ENCODE peak calls at places on chromosomes 2 and 18, in ten cellular contexts. One of them, this sample, is unnamed.

GRCh38 chr2:211055438-211055837 is 499.0 kb downstream of the CPS1 start:
- DNase-seq in HFF-Myc: no peak
- DNase-seq in H9: peak; percentile 36
- DNase-seq in heart left ventricle: no peak
- DNase-seq in kidney: no peak
- DNase-seq in WERI-Rb-1: peak; percentile 29
- DNase-seq in brain microvascular endothelial cell: no peak
- DNase-seq in astrocyte: no peak
- DNase-seq in MM.1S: no peak
- DNase-seq in foreskin fibroblast: no peak
- DNase-seq in this sample: no peak

GRCh38 chr18:42545825-42546224 is 569.7 kb downstream of the RIT2 start:
- DNase-seq in WERI-Rb-1: no peak
- DNase-seq in heart left ventricle: no peak
- DNase-seq in H9: no peak
- DNase-seq in foreskin fibroblast: peak; percentile 2
- DNase-seq in HFF-Myc: no peak
- DNase-seq in MM.1S: no peak
- DNase-seq in astrocyte: peak; percentile 84
- DNase-seq in kidney: no peak
- DNase-seq in brain microvascular endothelial cell: peak; percentile 79
- DNase-seq in this sample: no peak

GRCh38 chr2:209629622-209630021 is 142.0 kb upstream of the UNC80 start:
- DNase-seq in kidney: no peak
- DNase-seq in WERI-Rb-1: no peak
- DNase-seq in foreskin fibroblast: peak; percentile 55
- DNase-seq in heart left ventricle: no peak
- DNase-seq in HFF-Myc: no peak
- DNase-seq in MM.1S: no peak
- DNase-seq in brain microvascular endothelial cell: peak; percentile 60
- DNase-seq in astrocyte: peak; percentile 84
- DNase-seq in H9: no peak
- DNase-seq in this sample: no peak

GRCh38 chr2:9102861-9103662 is 99.6 kb upstream of the MBOAT2 start:
- DNase-seq in H9: no peak
- DNase-seq in foreskin fibroblast: no peak
- DNase-seq in MM.1S: no peak
- DNase-seq in kidney: peak; percentile 83
- DNase-seq in HFF-Myc: no peak
- DNase-seq in brain microvascular endothelial cell: no peak
- DNase-seq in heart left ventricle: no peak
- DNase-seq in astrocyte: peak; percentile 48
- DNase-seq in WERI-Rb-1: no peak
- DNase-seq in this sample: no peak

GRCh38 chr2:101545940-101546339 is 71.0 kb upstream of the RFX8 start:
- DNase-seq in astrocyte: no peak
- DNase-seq in MM.1S: no peak
- DNase-seq in WERI-Rb-1: no peak
- DNase-seq in brain microvascular endothelial cell: no peak
- DNase-seq in heart left ventricle: no peak
- DNase-seq in kidney: no peak
- DNase-seq in HFF-Myc: no peak
- DNase-seq in foreskin fibroblast: no peak
- DNase-seq in H9: no peak
- DNase-seq in this sample: no peak

GRCh38 chr2:47508641-47509040 is 105.7 kb downstream of the MSH2 start:
- DNase-seq in heart left ventricle: no peak
- DNase-seq in WERI-Rb-1: no peak
- DNase-seq in HFF-Myc: no peak
- DNase-seq in H9: no peak
- DNase-seq in foreskin fibroblast: no peak
- DNase-seq in kidney: no peak
- DNase-seq in astrocyte: no peak
- DNase-seq in MM.1S: peak; percentile 33
- DNase-seq in brain microvascular endothelial cell: no peak
- DNase-seq in this sample: no peak

GRCh38 chr2:188659656-188660406 is 314.3 kb upstream of the COL3A1 start:
- DNase-seq in foreskin fibroblast: peak; percentile 60
- DNase-seq in H9: no peak
- DNase-seq in brain microvascular endothelial cell: peak; percentile 69
- DNase-seq in WERI-Rb-1: no peak
- DNase-seq in HFF-Myc: no peak
- DNase-seq in astrocyte: peak; percentile 80
- DNase-seq in MM.1S: no peak
- DNase-seq in kidney: no peak
- DNase-seq in heart left ventricle: no peak
- DNase-seq in this sample: no peak

GRCh38 chr2:176002684-176003225 is 688 bp upstream of the LNPK start:
- DNase-seq in brain microvascular endothelial cell: peak; percentile 22
- DNase-seq in MM.1S: no peak
- DNase-seq in WERI-Rb-1: peak; percentile 28
- DNase-seq in kidney: no peak
- DNase-seq in foreskin fibroblast: peak; percentile 19
- DNase-seq in HFF-Myc: no peak
- DNase-seq in heart left ventricle: no peak
- DNase-seq in astrocyte: peak; percentile 25
- DNase-seq in H9: no peak
- DNase-seq in this sample: peak; percentile 36

GRCh38 chr2:85506768-85507181 is 32.2 kb upstream of the MAT2A start:
- DNase-seq in kidney: no peak
- DNase-seq in astrocyte: peak; percentile 64
- DNase-seq in brain microvascular endothelial cell: no peak
- DNase-seq in heart left ventricle: no peak
- DNase-seq in WERI-Rb-1: no peak
- DNase-seq in H9: no peak
- DNase-seq in foreskin fibroblast: no peak
- DNase-seq in HFF-Myc: no peak
- DNase-seq in MM.1S: no peak
- DNase-seq in this sample: no peak

GRCh38 chr2:239135531-239135930 is 265.3 kb downstream of the HDAC4 start:
- DNase-seq in kidney: no peak
- DNase-seq in brain microvascular endothelial cell: no peak
- DNase-seq in H9: no peak
- DNase-seq in WERI-Rb-1: no peak
- DNase-seq in foreskin fibroblast: no peak
- DNase-seq in HFF-Myc: no peak
- DNase-seq in astrocyte: no peak
- DNase-seq in heart left ventricle: no peak
- DNase-seq in MM.1S: no peak
- DNase-seq in this sample: no peak
- TF ChIP-seq CTCF in kidney: no peak
- TF ChIP-seq CTCF in brain microvascular endothelial cell: no peak
- TF ChIP-seq CTCF in H9: no peak
- TF ChIP-seq CTCF in WERI-Rb-1: no peak
- TF ChIP-seq CTCF in foreskin fibroblast: no peak
- TF ChIP-seq CTCF in HFF-Myc: no peak
- TF ChIP-seq CTCF in astrocyte: no peak
- TF ChIP-seq CTCF in heart left ventricle: no peak
- TF ChIP-seq CTCF in MM.1S: no peak
- TF ChIP-seq CTCF in this sample: no peak

DNA sequence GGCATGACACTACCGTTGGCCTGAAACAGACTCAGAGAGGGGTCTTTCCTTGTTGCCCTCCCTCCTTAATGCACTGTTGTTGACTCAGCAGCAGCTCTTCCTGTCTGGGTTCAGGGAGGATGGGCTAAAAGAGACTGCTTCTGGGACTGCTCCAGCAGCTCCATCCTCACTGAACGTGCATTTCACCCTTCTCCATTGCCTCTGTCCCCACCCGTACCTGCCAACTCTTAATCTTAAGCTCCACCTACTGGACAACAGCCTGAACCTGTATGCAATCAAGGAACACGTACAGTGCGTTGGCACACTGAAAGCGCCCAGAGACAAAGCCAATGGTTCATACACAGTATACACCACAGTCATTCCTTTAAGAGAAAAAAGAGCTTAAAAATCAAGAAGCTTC is 230.8 kb upstream of the RAB6C start:
- DNase-seq in foreskin fibroblast: no peak
- DNase-seq in brain microvascular endothelial cell: no peak
- DNase-seq in heart left ventricle: no peak
- DNase-seq in WERI-Rb-1: peak; percentile 46
- DNase-seq in MM.1S: peak; percentile 23
- DNase-seq in HFF-Myc: no peak
- DNase-seq in H9: peak; percentile 58
- DNase-seq in astrocyte: no peak
- DNase-seq in kidney: no peak
- DNase-seq in this sample: no peak
- TF ChIP-seq CTCF in foreskin fibroblast: no peak
- TF ChIP-seq CTCF in brain microvascular endothelial cell: no peak
- TF ChIP-seq CTCF in heart left ventricle: no peak
- TF ChIP-seq CTCF in WERI-Rb-1: peak; percentile 61
- TF ChIP-seq CTCF in MM.1S: peak; percentile 15
- TF ChIP-seq CTCF in HFF-Myc: no peak
- TF ChIP-seq CTCF in H9: peak; percentile 68
- TF ChIP-seq CTCF in astrocyte: no peak
- TF ChIP-seq CTCF in kidney: peak; percentile 13
- TF ChIP-seq CTCF in this sample: peak; percentile 16

GRCh38 chr2:71778514-71779305 is 325.3 kb downstream of the DYSF start:
- DNase-seq in astrocyte: no peak
- DNase-seq in WERI-Rb-1: no peak
- DNase-seq in H9: no peak
- DNase-seq in foreskin fibroblast: no peak
- DNase-seq in kidney: no peak
- DNase-seq in brain microvascular endothelial cell: no peak
- DNase-seq in MM.1S: no peak
- DNase-seq in heart left ventricle: no peak
- DNase-seq in HFF-Myc: no peak
- DNase-seq in this sample: no peak
- TF ChIP-seq CTCF in astrocyte: peak; percentile 11
- TF ChIP-seq CTCF in WERI-Rb-1: no peak
- TF ChIP-seq CTCF in H9: peak; percentile 31
- TF ChIP-seq CTCF in foreskin fibroblast: peak; percentile 18
- TF ChIP-seq CTCF in kidney: no peak
- TF ChIP-seq CTCF in brain microvascular endothelial cell: peak; percentile 37
- TF ChIP-seq CTCF in MM.1S: no peak
- TF ChIP-seq CTCF in heart left ventricle: no peak
- TF ChIP-seq CTCF in HFF-Myc: peak; percentile 34
- TF ChIP-seq CTCF in this sample: no peak

GRCh38 chr2:203436496-203436895 is 98.6 kb downstream of the RAPH1 start:
- DNase-seq in astrocyte: no peak
- DNase-seq in kidney: no peak
- DNase-seq in brain microvascular endothelial cell: no peak
- DNase-seq in HFF-Myc: no peak
- DNase-seq in WERI-Rb-1: no peak
- DNase-seq in MM.1S: no peak
- DNase-seq in foreskin fibroblast: no peak
- DNase-seq in H9: no peak
- DNase-seq in heart left ventricle: no peak
- DNase-seq in this sample: no peak
- TF ChIP-seq CTCF in astrocyte: no peak
- TF ChIP-seq CTCF in kidney: no peak
- TF ChIP-seq CTCF in brain microvascular endothelial cell: no peak
- TF ChIP-seq CTCF in HFF-Myc: no peak
- TF ChIP-seq CTCF in WERI-Rb-1: no peak
- TF ChIP-seq CTCF in MM.1S: no peak
- TF ChIP-seq CTCF in foreskin fibroblast: no peak
- TF ChIP-seq CTCF in H9: no peak
- TF ChIP-seq CTCF in heart left ventricle: no peak
- TF ChIP-seq CTCF in this sample: no peak

DNA sequence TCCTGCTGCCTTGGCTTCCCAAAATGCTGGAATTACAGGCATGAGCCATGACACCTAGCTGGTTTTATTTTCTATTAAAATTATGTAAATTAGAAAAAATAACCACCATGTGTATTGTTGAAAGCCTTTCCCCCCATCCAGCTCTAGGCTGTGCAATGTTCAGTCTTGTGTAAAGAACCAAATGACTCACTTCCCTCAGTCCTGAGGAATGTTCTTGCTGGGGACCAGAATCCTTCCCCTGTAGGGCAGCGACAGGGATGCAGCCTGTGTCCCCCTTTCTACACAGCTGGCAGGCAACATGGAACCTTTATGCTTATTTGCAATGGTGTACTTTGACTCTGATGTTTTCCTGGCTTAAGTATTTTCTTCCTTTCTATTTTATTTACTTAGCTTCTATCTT is 29.4 kb downstream of the AOX1 start:
- DNase-seq in H9: no peak
- DNase-seq in foreskin fibroblast: peak; percentile 81
- DNase-seq in kidney: no peak
- DNase-seq in astrocyte: peak; percentile 71
- DNase-seq in brain microvascular endothelial cell: peak; percentile 76
- DNase-seq in heart left ventricle: no peak
- DNase-seq in WERI-Rb-1: no peak
- DNase-seq in MM.1S: no peak
- DNase-seq in HFF-Myc: peak; percentile 44
- DNase-seq in this sample: no peak
- TF ChIP-seq CTCF in H9: no peak
- TF ChIP-seq CTCF in foreskin fibroblast: no peak
- TF ChIP-seq CTCF in kidney: no peak
- TF ChIP-seq CTCF in astrocyte: no peak
- TF ChIP-seq CTCF in brain microvascular endothelial cell: peak; percentile 41
- TF ChIP-seq CTCF in heart left ventricle: no peak
- TF ChIP-seq CTCF in WERI-Rb-1: no peak
- TF ChIP-seq CTCF in MM.1S: no peak
- TF ChIP-seq CTCF in HFF-Myc: no peak
- TF ChIP-seq CTCF in this sample: no peak

GRCh38 chr2:65420712-65421431 is 11.5 kb downstream of the SPRED2 start:
- DNase-seq in WERI-Rb-1: no peak
- DNase-seq in kidney: no peak
- DNase-seq in heart left ventricle: no peak
- DNase-seq in MM.1S: no peak
- DNase-seq in astrocyte: peak; percentile 58
- DNase-seq in foreskin fibroblast: peak; percentile 30
- DNase-seq in H9: no peak
- DNase-seq in HFF-Myc: no peak
- DNase-seq in brain microvascular endothelial cell: peak; percentile 65
- DNase-seq in this sample: peak; percentile 31
- TF ChIP-seq CTCF in WERI-Rb-1: no peak
- TF ChIP-seq CTCF in kidney: no peak
- TF ChIP-seq CTCF in heart left ventricle: no peak
- TF ChIP-seq CTCF in MM.1S: no peak
- TF ChIP-seq CTCF in astrocyte: no peak
- TF ChIP-seq CTCF in foreskin fibroblast: no peak
- TF ChIP-seq CTCF in H9: no peak
- TF ChIP-seq CTCF in HFF-Myc: no peak
- TF ChIP-seq CTCF in brain microvascular endothelial cell: no peak
- TF ChIP-seq CTCF in this sample: no peak

GRCh38 chr18:59032308-59032707 is 107.4 kb upstream of the SEC11C start:
- DNase-seq in HFF-Myc: no peak
- DNase-seq in kidney: no peak
- DNase-seq in foreskin fibroblast: no peak
- DNase-seq in WERI-Rb-1: no peak
- DNase-seq in MM.1S: no peak
- DNase-seq in astrocyte: no peak
- DNase-seq in brain microvascular endothelial cell: no peak
- DNase-seq in heart left ventricle: no peak
- DNase-seq in H9: no peak
- DNase-seq in this sample: no peak
- TF ChIP-seq CTCF in HFF-Myc: no peak
- TF ChIP-seq CTCF in kidney: no peak
- TF ChIP-seq CTCF in foreskin fibroblast: no peak
- TF ChIP-seq CTCF in WERI-Rb-1: no peak
- TF ChIP-seq CTCF in MM.1S: no peak
- TF ChIP-seq CTCF in astrocyte: no peak
- TF ChIP-seq CTCF in brain microvascular endothelial cell: no peak
- TF ChIP-seq CTCF in heart left ventricle: no peak
- TF ChIP-seq CTCF in H9: no peak
- TF ChIP-seq CTCF in this sample: no peak